ENCODE peak calls at places on chromosome 1, in six cellular contexts. I is activated CD4-positive, alpha-beta T cell treated with anti-CD3 and anti-CD28 coated beads for 36 hours; D is hypothalamus; L is A549; B is C1 segment of cervical spinal cord; P is stimulated activated CD4-positive, alpha-beta T cell treated with anti-CD3 and anti-CD28 coated beads, Interleukin-15, amount 100 ng/mL, for 24 hours. T is an unnamed sample.

GRCh38 chr1:59736744-59737143 is 78.0 kb upstream of the HOOK1 start:
- DNase-seq in I (no peak), B (no peak), L (no peak), D (no peak), P (no peak), T (no peak)

GRCh38 chr1:119711804-119712341 is at the start of gene PHGDH:
- DNase-seq in P (peak; percentile 81), L (peak; percentile 82), D (no peak), B (peak; percentile 78), I (peak; percentile 85), T (peak; percentile 63)

GRCh38 chr1:22089787-22090186 is 37.3 kb downstream of the CDC42 start:
- DNase-seq in I (no peak), B (no peak), P (no peak), L (no peak), D (no peak), T (no peak)

GRCh38 chr1:206895320-206895719 is 1.9 kb upstream of the IL24 start:
- DNase-seq in D (no peak), I (no peak), B (no peak), P (no peak), L (no peak), T (no peak)

GRCh38 chr1:78088015-78088414 is 42.2 kb downstream of the GIPC2 start:
- DNase-seq in P (no peak), D (no peak), L (no peak), I (no peak), B (no peak), T (no peak)

GRCh38 chr1:101081496-101082282 is 56.1 kb upstream of the DPH5 start:
- DNase-seq in D (no peak), P (peak; percentile 64), I (peak; percentile 54), B (no peak), L (no peak), T (no peak)

GRCh38 chr1:223264983-223265663 is 98.9 kb downstream of the SUSD4 start:
- DNase-seq in B (no peak), P (no peak), L (no peak), I (no peak), D (no peak), T (no peak)

GRCh38 chr1:24203404-24203803 is 16.3 kb upstream of the IFNLR1 start:
- DNase-seq in P (peak; percentile 42), B (no peak), D (no peak), I (peak; percentile 50), L (no peak), T (no peak)

GRCh38 chr1:8661185-8662110 is 156.0 kb downstream of the RERE start:
- DNase-seq in B (no peak), I (peak; percentile 68), P (peak; percentile 61), L (no peak), D (no peak), T (no peak)

GRCh38 chr1:30058966-30059365 is 664.4 kb downstream of the MATN1 start:
- DNase-seq in I (no peak), P (no peak), B (no peak), D (no peak), L (peak; percentile 33), T (no peak)

GRCh38 chr1:10504259-10504658 is 29.5 kb downstream of the PEX14 start:
- DNase-seq in B (no peak), I (no peak), L (no peak), P (no peak), D (no peak), T (no peak)

GRCh38 chr1:156860113-156860638 is 489 bp upstream of the NTRK1 start:
- DNase-seq in D (no peak), B (peak; percentile 23), P (peak; percentile 73), I (peak; percentile 77), L (peak; percentile 70), T (peak; percentile 57)

GRCh38 chr1:15951341-15952153 is 24.4 kb downstream of the ZBTB17 start:
- DNase-seq in B (no peak), P (peak; percentile 69), L (no peak), D (no peak), I (peak; percentile 76), T (no peak)

GRCh38 chr1:8789314-8790214 is 27.9 kb downstream of the RERE start:
- DNase-seq in I (no peak), B (no peak), D (no peak), L (no peak), P (no peak), T (no peak)

GRCh38 chr1:44417351-44418021 is 12.4 kb downstream of the RNF220 start:
- DNase-seq in P (peak; percentile 16), I (peak; percentile 21), B (peak; percentile 54), D (no peak), L (no peak), T (peak; percentile 72)

GRCh38 chr1:153866045-153866850 is 56.5 kb downstream of the GATAD2B start:
- DNase-seq in B (no peak), L (no peak), D (no peak), I (no peak), P (no peak), T (no peak)

GRCh38 chr1:210407207-210407886 is 78.6 kb downstream of the HHAT start:
- DNase-seq in L (peak; percentile 77), I (peak; percentile 88), P (peak; percentile 84), D (peak; percentile 49), B (peak; percentile 75), T (peak; percentile 79)

GRCh38 chr1:57157818-57158606 is 192.2 kb upstream of the C8B start:
- DNase-seq in P (no peak), D (no peak), I (no peak), B (no peak), L (no peak), T (no peak)

GRCh38 chr1:55272994-55273393 is 57.8 kb upstream of the USP24 start:
- DNase-seq in P (no peak), I (no peak), L (no peak), B (no peak), D (no peak), T (no peak)

GRCh38 chr1:53542551-53542950 is 83.4 kb downstream of the DMRTB1 start:
- DNase-seq in P (no peak), I (no peak), D (no peak), B (no peak), L (no peak), T (no peak)

GRCh38 chr1:41361495-41362356 is 492 bp downstream of the FOXO6 start:
- DNase-seq in P (peak; percentile 51), B (no peak), D (no peak), L (no peak), I (peak; percentile 52), T (no peak)

GRCh38 chr1:223819730-223820514 is 25.8 kb downstream of the TP53BP2 start:
- DNase-seq in I (no peak), D (no peak), P (no peak), B (no peak), L (no peak), T (no peak)

GRCh38 chr1:87872692-87873091 is 544.0 kb downstream of the LMO4 start:
- DNase-seq in P (no peak), I (no peak), D (no peak), L (no peak), B (no peak), T (no peak)

GRCh38 chr1:184406454-184406853 is 19.6 kb downstream of the C1orf21 start:
- DNase-seq in D (no peak), I (no peak), L (no peak), B (no peak), P (no peak), T (no peak)

T was measured in neural crest cell.